ENCODE peak calls at places on chromosomes 4 and X, in six cellular contexts. One of them, this sample, is unnamed.

GRCh38 chr4:46594658-46595057 is 204.7 kb upstream of the GABRA2 start:
- DNase-seq in IMR-90: no peak
- DNase-seq in mammary epithelial cell: no peak
- DNase-seq in tibial nerve: no peak
- DNase-seq in MM.1S: no peak
- DNase-seq in B cell: no peak
- DNase-seq in this sample: no peak

GRCh38 chrX:110846071-110846470 is 50.5 kb upstream of the CHRDL1 start:
- DNase-seq in IMR-90: no peak
- DNase-seq in mammary epithelial cell: no peak
- DNase-seq in tibial nerve: no peak
- DNase-seq in MM.1S: no peak
- DNase-seq in B cell: no peak
- DNase-seq in this sample: no peak

GRCh38 chrX:19545651-19546050 is 30.3 kb upstream of the MAP3K15 start:
- DNase-seq in IMR-90: peak
- DNase-seq in mammary epithelial cell: no peak
- DNase-seq in tibial nerve: no peak
- DNase-seq in MM.1S: no peak
- DNase-seq in B cell: no peak
- DNase-seq in this sample: no peak

GRCh38 chr4:137534516-137534915 is 2.2 kb upstream of the PCDH18 start:
- DNase-seq in IMR-90: no peak
- DNase-seq in mammary epithelial cell: no peak
- DNase-seq in tibial nerve: no peak
- DNase-seq in MM.1S: no peak
- DNase-seq in B cell: no peak
- DNase-seq in this sample: no peak

GRCh38 chr4:87975466-87975865 is at the start of gene SPP1:
- DNase-seq in IMR-90: peak
- DNase-seq in mammary epithelial cell: peak
- DNase-seq in tibial nerve: no peak
- DNase-seq in MM.1S: peak
- DNase-seq in B cell: peak
- DNase-seq in this sample: no peak

GRCh38 chrX:65643046-65643785 is 24.2 kb upstream of the MSN start:
- DNase-seq in IMR-90: peak
- DNase-seq in mammary epithelial cell: peak
- DNase-seq in tibial nerve: no peak
- DNase-seq in MM.1S: no peak
- DNase-seq in B cell: no peak
- DNase-seq in this sample: no peak

GRCh38 chr4:99670409-99671073 is 12.9 kb upstream of the C4orf54 start:
- DNase-seq in IMR-90: no peak
- DNase-seq in mammary epithelial cell: no peak
- DNase-seq in tibial nerve: no peak
- DNase-seq in MM.1S: no peak
- DNase-seq in B cell: no peak
- DNase-seq in this sample: no peak

GRCh38 chrX:42869659-42870476 is 91.9 kb upstream of the PPP1R2C start:
- DNase-seq in IMR-90: no peak
- DNase-seq in mammary epithelial cell: no peak
- DNase-seq in tibial nerve: no peak
- DNase-seq in MM.1S: peak
- DNase-seq in B cell: peak
- DNase-seq in this sample: no peak

GRCh38 chr4:75036046-75036445 is 103.1 kb downstream of the PARM1 start:
- DNase-seq in IMR-90: no peak
- DNase-seq in mammary epithelial cell: no peak
- DNase-seq in tibial nerve: no peak
- DNase-seq in MM.1S: no peak
- DNase-seq in B cell: peak
- DNase-seq in this sample: no peak

GRCh38 chrX:119640621-119641020 is 34.4 kb upstream of the NKRF start:
- DNase-seq in IMR-90: no peak
- DNase-seq in mammary epithelial cell: no peak
- DNase-seq in tibial nerve: no peak
- DNase-seq in MM.1S: peak
- DNase-seq in B cell: no peak
- DNase-seq in this sample: no peak

GRCh38 chr4:154958621-154959358 is 177.7 kb downstream of the RBM46 start:
- DNase-seq in IMR-90: no peak
- DNase-seq in mammary epithelial cell: peak
- DNase-seq in tibial nerve: no peak
- DNase-seq in MM.1S: no peak
- DNase-seq in B cell: no peak
- DNase-seq in this sample: no peak

GRCh38 chrX:19840899-19841648 is 46.3 kb downstream of the SH3KBP1 start:
- DNase-seq in IMR-90: no peak
- DNase-seq in mammary epithelial cell: no peak
- DNase-seq in tibial nerve: no peak
- DNase-seq in MM.1S: peak
- DNase-seq in B cell: peak
- DNase-seq in this sample: no peak

GRCh38 chrX:131025336-131025735 is 32.8 kb upstream of the ARHGAP36 start:
- DNase-seq in IMR-90: no peak
- DNase-seq in mammary epithelial cell: no peak
- DNase-seq in tibial nerve: no peak
- DNase-seq in MM.1S: no peak
- DNase-seq in B cell: no peak
- DNase-seq in this sample: no peak

GRCh38 chr4:31130930-31131329 is 410.8 kb downstream of the PCDH7 start:
- DNase-seq in IMR-90: no peak
- DNase-seq in mammary epithelial cell: no peak
- DNase-seq in tibial nerve: no peak
- DNase-seq in MM.1S: no peak
- DNase-seq in B cell: no peak
- DNase-seq in this sample: no peak

GRCh38 chr4:76458829-76459228 is 23.8 kb downstream of the SHROOM3 start:
- DNase-seq in IMR-90: no peak
- DNase-seq in mammary epithelial cell: no peak
- DNase-seq in tibial nerve: no peak
- DNase-seq in MM.1S: no peak
- DNase-seq in B cell: no peak
- DNase-seq in this sample: no peak

GRCh38 chrX:70168238-70169188 is 8.8 kb upstream of the DGAT2L6 start:
- DNase-seq in IMR-90: peak
- DNase-seq in mammary epithelial cell: peak
- DNase-seq in tibial nerve: no peak
- DNase-seq in MM.1S: no peak
- DNase-seq in B cell: no peak
- DNase-seq in this sample: no peak

GRCh38 chr4:48518143-48518542 is 28.1 kb downstream of the ZAR1 start:
- DNase-seq in IMR-90: peak
- DNase-seq in mammary epithelial cell: no peak
- DNase-seq in tibial nerve: no peak
- DNase-seq in MM.1S: no peak
- DNase-seq in B cell: no peak
- DNase-seq in this sample: no peak

GRCh38 chr4:178037459-178038214 is 595.4 kb upstream of the AGA start:
- DNase-seq in IMR-90: no peak
- DNase-seq in mammary epithelial cell: no peak
- DNase-seq in tibial nerve: no peak
- DNase-seq in MM.1S: no peak
- DNase-seq in B cell: no peak
- DNase-seq in this sample: no peak

GRCh38 chrX:83916525-83916924 is 55.6 kb downstream of the CYLC1 start:
- DNase-seq in IMR-90: peak
- DNase-seq in mammary epithelial cell: peak
- DNase-seq in tibial nerve: no peak
- DNase-seq in MM.1S: peak
- DNase-seq in B cell: no peak
- DNase-seq in this sample: no peak

GRCh38 chr4:99028187-99028586 is 32.7 kb downstream of the METAP1 start:
- DNase-seq in IMR-90: peak
- DNase-seq in mammary epithelial cell: peak
- DNase-seq in tibial nerve: no peak
- DNase-seq in MM.1S: no peak
- DNase-seq in B cell: no peak
- DNase-seq in this sample: no peak

GRCh38 chrX:42090395-42090794 is 167.0 kb upstream of the CASK start:
- DNase-seq in IMR-90: no peak
- DNase-seq in mammary epithelial cell: no peak
- DNase-seq in tibial nerve: no peak
- DNase-seq in MM.1S: no peak
- DNase-seq in B cell: no peak
- DNase-seq in this sample: no peak

GRCh38 chr4:7597281-7597680 is 162.6 kb upstream of the PSAPL1 start:
- DNase-seq in IMR-90: no peak
- DNase-seq in mammary epithelial cell: no peak
- DNase-seq in tibial nerve: no peak
- DNase-seq in MM.1S: no peak
- DNase-seq in B cell: no peak
- DNase-seq in this sample: no peak

GRCh38 chr4:7590205-7590604 is 155.5 kb upstream of the PSAPL1 start:
- DNase-seq in IMR-90: no peak
- DNase-seq in mammary epithelial cell: no peak
- DNase-seq in tibial nerve: no peak
- DNase-seq in MM.1S: no peak
- DNase-seq in B cell: no peak
- DNase-seq in this sample: no peak

GRCh38 chr4:7591409-7592063 is 156.8 kb upstream of the PSAPL1 start:
- DNase-seq in IMR-90: no peak
- DNase-seq in mammary epithelial cell: no peak
- DNase-seq in tibial nerve: no peak
- DNase-seq in MM.1S: no peak
- DNase-seq in B cell: no peak
- DNase-seq in this sample: no peak

GRCh38 chr4:7595883-7596535 is 161.3 kb upstream of the PSAPL1 start:
- DNase-seq in IMR-90: no peak
- DNase-seq in mammary epithelial cell: no peak
- DNase-seq in tibial nerve: no peak
- DNase-seq in MM.1S: no peak
- DNase-seq in B cell: no peak
- DNase-seq in this sample: no peak

GRCh38 chr4:7594013-7594412 is 159.3 kb upstream of the PSAPL1 start:
- DNase-seq in IMR-90: no peak
- DNase-seq in mammary epithelial cell: no peak
- DNase-seq in tibial nerve: no peak
- DNase-seq in MM.1S: no peak
- DNase-seq in B cell: no peak
- DNase-seq in this sample: no peak
- TF ChIP-seq CTCF in IMR-90: no peak
- TF ChIP-seq CTCF in mammary epithelial cell: no peak
- TF ChIP-seq CTCF in tibial nerve: no peak
- TF ChIP-seq CTCF in MM.1S: no peak
- TF ChIP-seq CTCF in B cell: no peak
- TF ChIP-seq CTCF in this sample: no peak

GRCh38 chrX:8191022-8191421 is 20.0 kb upstream of the VCX2 start:
- DNase-seq in IMR-90: no peak
- DNase-seq in mammary epithelial cell: peak
- DNase-seq in tibial nerve: no peak
- DNase-seq in MM.1S: no peak
- DNase-seq in B cell: no peak
- DNase-seq in this sample: no peak

GRCh38 chrX:8192276-8192675 is 21.2 kb upstream of the VCX2 start:
- DNase-seq in IMR-90: no peak
- DNase-seq in mammary epithelial cell: no peak
- DNase-seq in tibial nerve: no peak
- DNase-seq in MM.1S: no peak
- DNase-seq in B cell: no peak
- DNase-seq in this sample: no peak

GRCh38 chrX:8190341-8190830 is 19.3 kb upstream of the VCX2 start:
- DNase-seq in IMR-90: no peak
- DNase-seq in mammary epithelial cell: no peak
- DNase-seq in tibial nerve: no peak
- DNase-seq in MM.1S: no peak
- DNase-seq in B cell: no peak
- DNase-seq in this sample: no peak

GRCh38 chrX:8189096-8189830 is 18.2 kb upstream of the VCX2 start:
- DNase-seq in IMR-90: no peak
- DNase-seq in mammary epithelial cell: no peak
- DNase-seq in tibial nerve: no peak
- DNase-seq in MM.1S: no peak
- DNase-seq in B cell: no peak
- DNase-seq in this sample: no peak

GRCh38 chrX:8194216-8194615 is 23.1 kb upstream of the VCX2 start:
- DNase-seq in IMR-90: no peak
- DNase-seq in mammary epithelial cell: no peak
- DNase-seq in tibial nerve: no peak
- DNase-seq in MM.1S: peak
- DNase-seq in B cell: no peak
- DNase-seq in this sample: no peak
- TF ChIP-seq CTCF in IMR-90: no peak
- TF ChIP-seq CTCF in mammary epithelial cell: no peak
- TF ChIP-seq CTCF in tibial nerve: no peak
- TF ChIP-seq CTCF in MM.1S: peak
- TF ChIP-seq CTCF in B cell: no peak
- TF ChIP-seq CTCF in this sample: no peak

GRCh38 chrX:149867488-149867887 is 13.5 kb upstream of the MAGEA8 start:
- DNase-seq in IMR-90: no peak
- DNase-seq in mammary epithelial cell: no peak
- DNase-seq in tibial nerve: no peak
- DNase-seq in MM.1S: no peak
- DNase-seq in B cell: no peak
- DNase-seq in this sample: no peak

GRCh38 chrX:149870840-149871239 is 10.1 kb upstream of the MAGEA8 start:
- DNase-seq in IMR-90: no peak
- DNase-seq in mammary epithelial cell: no peak
- DNase-seq in tibial nerve: no peak
- DNase-seq in MM.1S: no peak
- DNase-seq in B cell: no peak
- DNase-seq in this sample: no peak

GRCh38 chrX:149871433-149871832 is 9.6 kb upstream of the MAGEA8 start:
- DNase-seq in IMR-90: no peak
- DNase-seq in mammary epithelial cell: no peak
- DNase-seq in tibial nerve: no peak
- DNase-seq in MM.1S: no peak
- DNase-seq in B cell: no peak
- DNase-seq in this sample: no peak

GRCh38 chrX:149877157-149877556 is 3.8 kb upstream of the MAGEA8 start:
- DNase-seq in IMR-90: no peak
- DNase-seq in mammary epithelial cell: no peak
- DNase-seq in tibial nerve: no peak
- DNase-seq in MM.1S: no peak
- DNase-seq in B cell: no peak
- DNase-seq in this sample: no peak

DNA sequence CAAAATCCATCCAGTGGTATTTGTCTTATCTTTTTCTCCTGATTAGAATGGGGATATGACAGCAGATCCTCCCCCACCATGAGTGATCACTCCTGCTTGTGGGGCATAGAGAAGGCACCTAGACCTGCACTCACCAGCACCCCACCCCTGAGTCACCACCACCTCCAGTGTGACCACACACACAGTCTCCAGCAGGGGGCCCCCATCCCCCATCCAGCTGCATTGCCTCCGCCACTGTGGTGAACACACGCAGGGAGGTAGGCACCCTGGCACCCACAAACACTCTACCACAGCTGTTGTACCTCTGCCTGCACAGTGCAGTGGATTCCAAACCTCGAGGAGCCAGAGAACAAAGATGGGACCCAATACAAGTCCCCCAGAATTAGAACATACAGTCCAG is 9.0 kb upstream of the MAGEA8 start:
- DNase-seq in IMR-90: no peak
- DNase-seq in mammary epithelial cell: peak
- DNase-seq in tibial nerve: no peak
- DNase-seq in MM.1S: no peak
- DNase-seq in B cell: peak
- DNase-seq in this sample: no peak
- TF ChIP-seq CTCF in IMR-90: peak
- TF ChIP-seq CTCF in mammary epithelial cell: peak
- TF ChIP-seq CTCF in tibial nerve: no peak
- TF ChIP-seq CTCF in MM.1S: peak
- TF ChIP-seq CTCF in B cell: peak
- TF ChIP-seq CTCF in this sample: no peak

GRCh38 chr4:183722738-183723560 is 63.9 kb downstream of the TRAPPC11 start:
- DNase-seq in IMR-90: peak
- DNase-seq in mammary epithelial cell: peak
- DNase-seq in tibial nerve: peak
- DNase-seq in MM.1S: peak
- DNase-seq in B cell: peak
- DNase-seq in this sample: peak
- TF ChIP-seq CTCF in IMR-90: no peak
- TF ChIP-seq CTCF in mammary epithelial cell: peak
- TF ChIP-seq CTCF in tibial nerve: no peak
- TF ChIP-seq CTCF in MM.1S: peak
- TF ChIP-seq CTCF in B cell: no peak
- TF ChIP-seq CTCF in this sample: no peak

This sample was measured in omental fat pad.